ENCODE peak calls at places on chromosomes 4 and X, in six cellular contexts. W is HCT116, B is right lobe of liver, S is heart left ventricle, P is IMR-90, E is body of pancreas. X is an unnamed sample.

GRCh38 chr4:126776361-126776760 is 856.4 kb upstream of the INTU start:
- ATAC-seq in W (no peak), B (no peak), S (no peak), P (no peak), E (no peak), X (no peak)

GRCh38 chr4:113435893-113436292 is 325.6 kb downstream of the CAMK2D start:
- ATAC-seq in W (peak), B (peak), S (peak), P (peak), E (no peak), X (peak)

GRCh38 chr4:773214-773613 is 52.7 kb downstream of the CPLX1 start:
- ATAC-seq in W (no peak), B (no peak), S (peak), P (no peak), E (no peak), X (no peak)

GRCh38 chrX:104343408-104344129 is 88.8 kb upstream of the ESX1 start:
- ATAC-seq in W (peak), B (peak), S (no peak), P (peak), E (peak), X (no peak)

GRCh38 chr4:144621681-144622080 is 24.3 kb upstream of the HHIP start:
- ATAC-seq in W (no peak), B (no peak), S (no peak), P (no peak), E (no peak), X (no peak)

GRCh38 chr4:110033994-110034393 is 121.3 kb downstream of the EGF start:
- ATAC-seq in W (no peak), B (peak), S (no peak), P (no peak), E (no peak), X (no peak)

GRCh38 chrX:72238721-72239475 is at the start of gene ERCC6L:
- ATAC-seq in W (peak), B (peak), S (peak), P (peak), E (peak), X (peak)

GRCh38 chr4:74319506-74319905 is 11.2 kb downstream of the EPGN start:
- ATAC-seq in W (no peak), B (no peak), S (no peak), P (peak), E (no peak), X (no peak)

GRCh38 chrX:138128025-138128671 is 562.2 kb downstream of the ZIC3 start:
- ATAC-seq in W (no peak), B (peak), S (peak), P (peak), E (no peak), X (peak)

GRCh38 chrX:7828594-7828993 is 14.4 kb upstream of the VCX start:
- ATAC-seq in W (no peak), B (peak), S (no peak), P (no peak), E (no peak), X (no peak)

GRCh38 chr4:42607011-42607726 is 49.7 kb downstream of the ATP8A1 start:
- ATAC-seq in W (no peak), B (no peak), S (no peak), P (no peak), E (no peak), X (no peak)

GRCh38 chr4:181137351-181137750 is 1105.9 kb upstream of the TENM3 start:
- ATAC-seq in W (no peak), B (no peak), S (no peak), P (no peak), E (no peak), X (no peak)

GRCh38 chr4:5166377-5166776 is 115.1 kb downstream of the STK32B start:
- ATAC-seq in W (peak), B (no peak), S (no peak), P (no peak), E (no peak), X (no peak)

GRCh38 chr4:66433706-66434105 is 763.4 kb upstream of the EPHA5 start:
- ATAC-seq in W (no peak), B (no peak), S (no peak), P (no peak), E (no peak), X (no peak)

GRCh38 chrX:38880460-38880859 is 79.2 kb downstream of the MID1IP1 start:
- ATAC-seq in W (peak), B (peak), S (peak), P (peak), E (peak), X (peak)
- H3K4me3 ChIP-seq in W (no peak), B (no peak), S (no peak), P (no peak), E (no peak), X (no peak)

DNA sequence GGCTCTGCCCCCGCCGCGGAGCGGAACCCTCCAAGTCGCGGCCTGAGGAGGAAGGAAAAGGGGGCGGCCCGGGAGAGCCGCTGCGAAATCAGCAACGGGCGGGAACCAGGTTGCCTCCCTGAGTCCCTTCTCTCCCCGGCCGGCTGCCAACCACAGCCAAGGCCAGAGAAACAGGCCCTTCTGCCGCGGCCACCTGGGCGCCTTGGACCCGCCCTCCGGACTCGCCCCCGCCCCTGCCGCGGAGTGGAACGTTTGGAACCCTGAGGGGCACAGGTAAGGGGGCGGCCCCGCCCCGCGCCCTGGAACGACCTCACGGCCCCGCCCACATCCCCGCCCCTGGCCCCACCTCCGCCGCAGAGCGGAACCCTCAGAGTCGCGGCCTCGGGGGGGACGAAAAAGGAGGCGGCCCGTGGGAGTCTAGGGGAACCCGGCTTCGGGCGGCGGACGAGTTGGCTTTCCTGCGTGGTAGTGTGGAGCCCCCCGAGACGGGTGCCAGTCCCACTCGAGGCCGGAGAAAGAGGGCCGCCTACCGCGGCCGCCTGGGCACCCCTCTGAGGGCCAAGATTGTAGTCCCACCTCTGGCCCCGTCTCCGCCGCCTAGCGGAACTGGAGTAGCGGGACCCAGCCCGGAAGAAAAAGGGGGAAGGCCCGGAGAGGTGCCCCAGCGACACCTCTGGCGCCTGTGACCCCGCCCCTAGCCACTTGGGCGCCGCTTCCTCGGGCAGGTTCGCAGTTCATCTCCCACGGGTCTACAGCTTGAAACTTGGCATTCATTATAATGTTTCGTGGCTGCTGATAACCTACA is 669 bp upstream of the PHKA2 start:
- ATAC-seq in W (peak), B (peak), S (peak), P (peak), E (peak), X (peak)
- TF ChIP-seq POLR2A in W (peak), B (peak), S (peak), P (peak), E (peak), X (peak)

GRCh38 chr4:112099701-112100289 is 45.5 kb upstream of the FAM241A start:
- ATAC-seq in W (peak), B (peak), S (peak), P (peak), E (peak), X (peak)
- H3K4me3 ChIP-seq in W (no peak), B (no peak), S (no peak), P (no peak), E (no peak), X (no peak)

GRCh38 chr4:151651496-151651895 is 109.3 kb downstream of the GATB start:
- ATAC-seq in W (no peak), B (no peak), S (no peak), P (no peak), E (no peak), X (no peak)
- TF ChIP-seq POLR2A in W (no peak), B (no peak), S (no peak), P (no peak), E (no peak), X (no peak)

GRCh38 chr4:54099959-54100606 is at the start of gene GSX2:
- ATAC-seq in W (no peak), B (peak), S (peak), P (peak), E (no peak), X (peak)

GRCh38 chr4:54100607-54101189 is 735 bp downstream of the GSX2 start:
- ATAC-seq in W (no peak), B (no peak), S (peak), P (peak), E (no peak), X (peak)

GRCh38 chr4:54102747-54103146 is 2.8 kb downstream of the GSX2 start:
- ATAC-seq in W (no peak), B (no peak), S (no peak), P (no peak), E (no peak), X (no peak)

GRCh38 chr4:54103190-54103574 is 3.2 kb downstream of the GSX2 start:
- ATAC-seq in W (no peak), B (no peak), S (no peak), P (no peak), E (no peak), X (no peak)

GRCh38 chr4:54101190-54102041 is 1.5 kb downstream of the GSX2 start:
- ATAC-seq in W (no peak), B (no peak), S (no peak), P (no peak), E (no peak), X (no peak)
- H3K4me3 ChIP-seq in W (no peak), B (no peak), S (peak), P (peak), E (no peak), X (no peak)

GRCh38 chr4:85474818-85475630 is at the start of gene ARHGAP24:
- ATAC-seq in W (peak), B (peak), S (peak), P (peak), E (peak), X (peak)
- TF ChIP-seq POLR2A in W (no peak), B (no peak), S (peak), P (no peak), E (peak), X (no peak)

GRCh38 chr4:8201341-8201781 is 2.3 kb downstream of the SH3TC1 start:
- ATAC-seq in W (no peak), B (no peak), S (no peak), P (no peak), E (no peak), X (no peak)

GRCh38 chr4:8198906-8199593 is at the start of gene SH3TC1:
- ATAC-seq in W (peak), B (peak), S (peak), P (peak), E (peak), X (peak)

GRCh38 chr4:8202108-8202507 is 3.0 kb downstream of the SH3TC1 start:
- ATAC-seq in W (no peak), B (no peak), S (no peak), P (no peak), E (no peak), X (no peak)

GRCh38 chr4:8199594-8200301 is 658 bp downstream of the SH3TC1 start:
- ATAC-seq in W (no peak), B (peak), S (peak), P (no peak), E (peak), X (no peak)

GRCh38 chr4:8200302-8200975 is 1.3 kb downstream of the SH3TC1 start:
- ATAC-seq in W (no peak), B (peak), S (peak), P (no peak), E (no peak), X (peak)
- H3K4me3 ChIP-seq in W (peak), B (peak), S (peak), P (no peak), E (no peak), X (peak)

X was measured in gastroesophageal sphincter.